ENCODE peak calls at places on chromosomes 5 and 9, in nine cellular contexts. Z, J, C, Y, R, W, L, D and F are unnamed samples.

GRCh38 chr5:90093931-90094485 is 315.5 kb downstream of the CETN3 start:
- DNase-seq in Z (no peak), C (peak; percentile 86), J (no peak), Y (peak; percentile 57), W (no peak), R (peak; percentile 23), L (no peak), D (no peak), F (no peak)

GRCh38 chr5:57259704-57260103 is 85.8 kb downstream of the GPBP1 start:
- DNase-seq in D (no peak), J (no peak), R (no peak), Z (no peak), W (no peak), C (no peak), L (no peak), Y (no peak), F (no peak)

GRCh38 chr5:22970956-22971618 is 117.9 kb upstream of the CDH12 start:
- DNase-seq in W (no peak), D (no peak), L (no peak), R (no peak), Y (no peak), Z (no peak), J (no peak), C (no peak), F (no peak)

GRCh38 chr5:173911623-173912022 is 23.5 kb downstream of the CPEB4 start:
- DNase-seq in W (no peak), L (no peak), Y (no peak), C (no peak), D (no peak), J (no peak), Z (no peak), R (no peak), F (no peak)

GRCh38 chr5:90934091-90934719 is 375.6 kb downstream of the ADGRV1 start:
- DNase-seq in R (no peak), L (no peak), C (no peak), W (no peak), D (no peak), J (no peak), Y (no peak), Z (no peak), F (no peak)

GRCh38 chr9:109295475-109296110 is 25.3 kb downstream of the EPB41L4B start:
- DNase-seq in J (no peak), R (no peak), C (no peak), D (no peak), Z (no peak), L (no peak), Y (no peak), W (no peak), F (no peak)

GRCh38 chr5:149002761-149003689 is 59.8 kb downstream of the SH3TC2 start:
- DNase-seq in C (peak; percentile 77), Z (no peak), W (no peak), D (no peak), J (no peak), L (no peak), R (peak; percentile 80), Y (peak; percentile 79), F (no peak)

GRCh38 chr9:128912270-128912853 is 8.4 kb upstream of the PHYHD1 start:
- DNase-seq in L (no peak), J (no peak), Y (peak; percentile 89), C (peak; percentile 98), W (peak; percentile 50), D (no peak), R (peak; percentile 93), Z (no peak), F (peak; percentile 28)

GRCh38 chr9:971901-972511 is 4.4 kb upstream of the DMRT3 start:
- DNase-seq in J (no peak), D (no peak), Y (no peak), Z (no peak), C (no peak), W (no peak), R (no peak), L (peak; percentile 52), F (peak; percentile 92)

GRCh38 chr9:110048473-110048975 is 159.4 kb downstream of the C9orf152 start:
- DNase-seq in J (peak; percentile 94), W (peak; percentile 61), Y (peak; percentile 59), D (peak; percentile 34), C (peak; percentile 52), Z (peak; percentile 73), L (peak; percentile 92), R (peak; percentile 78), F (peak; percentile 89)

GRCh38 chr5:148979104-148979723 is 83.6 kb downstream of the SH3TC2 start:
- DNase-seq in W (no peak), Y (peak; percentile 95), Z (peak; percentile 57), D (no peak), J (no peak), C (peak; percentile 90), L (no peak), R (no peak), F (no peak)

GRCh38 chr5:173201636-173202265 is 33.3 kb downstream of the NKX2-5 start:
- DNase-seq in J (no peak), D (no peak), W (no peak), Y (peak; percentile 82), C (peak; percentile 88), L (no peak), R (peak; percentile 86), Z (no peak), F (no peak)

GRCh38 chr9:106403081-106403480 is 459.9 kb upstream of the ZNF462 start:
- DNase-seq in W (no peak), D (no peak), Y (peak; percentile 18), L (no peak), J (no peak), Z (no peak), C (peak; percentile 94), R (peak; percentile 1), F (peak; percentile 28)

GRCh38 chr9:107890921-107891465 is 401.4 kb upstream of the KLF4 start:
- DNase-seq in C (peak; percentile 30), J (no peak), Z (no peak), W (no peak), R (peak; percentile 39), L (no peak), D (no peak), Y (no peak), F (no peak)

GRCh38 chr5:90941002-90941720 is 382.6 kb downstream of the ADGRV1 start:
- DNase-seq in Y (no peak), Z (no peak), R (no peak), J (no peak), D (no peak), L (no peak), C (no peak), W (no peak), F (no peak)

GRCh38 chr9:120947222-120947621 is 20.6 kb upstream of the TRAF1 start:
- DNase-seq in R (no peak), Y (no peak), W (no peak), Z (no peak), L (no peak), D (no peak), C (no peak), J (no peak), F (no peak)

GRCh38 chr9:96567203-96567700 is 52.4 kb downstream of the CDC14B start:
- DNase-seq in Y (no peak), Z (no peak), J (peak; percentile 54), D (no peak), C (peak; percentile 20), L (no peak), R (peak; percentile 43), W (no peak), F (no peak)

GRCh38 chr9:92206490-92206889 is 87.0 kb downstream of the IARS1 start:
- DNase-seq in R (peak; percentile 43), Y (peak; percentile 24), Z (no peak), D (no peak), C (peak; percentile 18), L (no peak), J (no peak), W (no peak), F (no peak)

GRCh38 chr9:38659538-38659937 is 39.1 kb upstream of the ANKRD18A start:
- DNase-seq in L (no peak), C (no peak), W (no peak), Z (no peak), J (no peak), Y (no peak), D (no peak), R (no peak), F (no peak)

GRCh38 chr9:38668791-38669466 is 48.5 kb upstream of the ANKRD18A start:
- DNase-seq in Y (no peak), D (no peak), R (no peak), J (no peak), L (no peak), C (no peak), Z (no peak), W (no peak), F (no peak)

DNA sequence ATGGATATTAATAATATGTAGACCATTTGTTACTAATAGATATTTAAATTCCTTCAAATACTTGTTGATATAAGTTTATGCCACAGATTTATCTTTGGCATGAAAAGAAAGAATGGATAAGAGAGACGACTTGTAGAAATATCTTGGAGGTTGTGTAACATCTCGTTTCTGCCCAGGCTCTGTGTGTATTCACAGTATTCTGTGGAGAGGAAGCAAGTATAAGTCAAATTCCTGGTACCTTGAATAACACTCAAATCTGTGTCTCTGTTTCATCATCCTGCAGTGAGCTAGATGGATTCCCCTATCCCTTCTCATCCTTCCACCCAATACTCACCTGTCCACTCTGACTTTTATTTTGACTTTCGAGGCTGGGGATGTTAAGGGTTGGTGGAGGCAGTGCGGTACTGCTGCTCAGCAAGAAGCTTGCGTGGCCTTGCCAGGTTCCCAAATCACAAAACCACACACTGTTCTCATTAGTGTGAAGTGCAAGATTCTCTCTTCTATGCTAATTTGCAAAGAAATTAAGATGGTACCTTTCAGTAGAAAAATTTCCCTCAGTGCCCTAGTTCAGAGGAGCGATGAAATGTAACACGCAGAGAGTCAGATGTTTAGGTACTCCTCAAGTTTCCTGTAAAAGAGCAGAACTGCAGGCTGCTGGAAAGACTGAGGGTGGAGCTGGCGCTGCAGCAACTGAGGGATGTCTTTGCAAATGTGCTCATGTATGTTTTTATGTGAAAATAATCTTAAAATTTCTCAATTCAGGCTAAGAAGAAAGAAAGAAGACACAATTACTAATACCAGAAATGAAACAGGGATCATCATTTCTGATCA is 42.6 kb upstream of the ANKRD18A start:
- DNase-seq in L (peak; percentile 28), W (no peak), C (no peak), R (peak; percentile 39), Y (peak; percentile 25), Z (no peak), J (no peak), D (no peak), F (peak; percentile 20)
- TF ChIP-seq CTCF in L (no peak), W (no peak), C (peak; percentile 57), R (peak; percentile 9), Y (peak; percentile 28), Z (no peak), J (peak; percentile 4), D (no peak), F (peak; percentile 69)

GRCh38 chr5:43305948-43306563 is 7.2 kb downstream of the HMGCS1 start:
- DNase-seq in R (peak; percentile 75), J (peak; percentile 39), L (no peak), W (no peak), C (no peak), Z (no peak), Y (peak; percentile 68), D (no peak), F (peak; percentile 67)
- TF ChIP-seq CTCF in R (peak; percentile 63), J (peak; percentile 57), L (peak; percentile 70), W (peak; percentile 44), C (peak; percentile 70), Z (peak; percentile 57), Y (peak; percentile 69), D (peak; percentile 79), F (peak; percentile 75)

GRCh38 chr5:68134669-68135313 is 80.8 kb upstream of the PIK3R1 start:
- DNase-seq in J (no peak), W (no peak), Z (no peak), D (no peak), R (no peak), L (no peak), C (no peak), Y (no peak), F (no peak)
- TF ChIP-seq CTCF in J (no peak), W (no peak), Z (no peak), D (no peak), R (no peak), L (no peak), C (no peak), Y (no peak), F (no peak)

GRCh38 chr5:4520557-4520956 is 619.6 kb upstream of the ADAMTS16 start:
- DNase-seq in J (no peak), W (no peak), R (no peak), Y (no peak), L (no peak), Z (no peak), D (no peak), C (no peak), F (no peak)
- TF ChIP-seq CTCF in J (no peak), W (no peak), R (no peak), Y (peak; percentile 16), L (no peak), Z (no peak), D (no peak), C (no peak), F (no peak)